ENCODE peak calls at places on chromosome 17, in six cellular contexts. T, A, R, L, B and P are unnamed samples.

GRCh38 chr17:2090804-2091534 is 36.1 kb downstream of the HIC1 start:
- DNase-seq in T (peak; percentile 65), A (peak; percentile 89), R (peak; percentile 85), L (peak; percentile 21), B (no peak), P (no peak)

GRCh38 chr17:33974276-33974675 is 280.8 kb upstream of the CCL2 start:
- DNase-seq in T (no peak), A (no peak), R (no peak), L (no peak), B (no peak), P (no peak)

GRCh38 chr17:82020874-82021727 is 1.6 kb downstream of the CENPX start:
- DNase-seq in T (peak; percentile 53), A (peak; percentile 53), R (no peak), L (peak; percentile 69), B (no peak), P (peak; percentile 58)

GRCh38 chr17:36920032-36921000 is 17.0 kb upstream of the LHX1 start:
- DNase-seq in T (no peak), A (no peak), R (no peak), L (peak; percentile 98), B (no peak), P (no peak)

GRCh38 chr17:43951750-43952149 is 2.0 kb downstream of the PYY start:
- DNase-seq in T (no peak), A (no peak), R (no peak), L (no peak), B (no peak), P (no peak)

GRCh38 chr17:74295625-74296547 is 21.9 kb downstream of the DNAI2 start:
- DNase-seq in T (no peak), A (no peak), R (no peak), L (peak; percentile 85), B (peak; percentile 1), P (no peak)

GRCh38 chr17:56902350-56902749 is 11.5 kb downstream of the TRIM25 start:
- DNase-seq in T (no peak), A (no peak), R (no peak), L (peak; percentile 66), B (no peak), P (no peak)

GRCh38 chr17:83079766-83080616 is 582 bp downstream of the METRNL start:
- DNase-seq in T (peak; percentile 37), A (no peak), R (no peak), L (no peak), B (no peak), P (no peak)

GRCh38 chr17:64180089-64180488 is 50.1 kb upstream of the ERN1 start:
- DNase-seq in T (no peak), A (no peak), R (no peak), L (no peak), B (no peak), P (no peak)

GRCh38 chr17:48261297-48261880 is 153.8 kb downstream of the SNX11 start:
- DNase-seq in T (peak; percentile 41), A (peak; percentile 92), R (no peak), L (peak; percentile 74), B (no peak), P (no peak)

GRCh38 chr17:31444026-31444425 is 52.6 kb downstream of the RAB11FIP4 start:
- DNase-seq in T (no peak), A (no peak), R (no peak), L (no peak), B (no peak), P (no peak)

GRCh38 chr17:65474658-65475057 is 86.8 kb downstream of the AXIN2 start:
- DNase-seq in T (no peak), A (no peak), R (no peak), L (no peak), B (no peak), P (no peak)

GRCh38 chr17:68296217-68297140 is 5.2 kb downstream of the ARSG start:
- DNase-seq in T (no peak), A (peak; percentile 67), R (no peak), L (no peak), B (no peak), P (no peak)

GRCh38 chr17:16818340-16818739 is 128.3 kb downstream of the CCDC144A start:
- DNase-seq in T (no peak), A (no peak), R (no peak), L (no peak), B (no peak), P (no peak)

GRCh38 chr17:82041139-82041814 is 3.8 kb upstream of the DCXR start:
- DNase-seq in T (no peak), A (no peak), R (no peak), L (no peak), B (no peak), P (no peak)

GRCh38 chr17:46818319-46818928 is at the start of gene WNT3:
- DNase-seq in T (peak; percentile 49), A (peak; percentile 93), R (no peak), L (no peak), B (peak; percentile 72), P (no peak)

GRCh38 chr17:77332981-77333685 is 192.4 kb downstream of the SEC14L1 start:
- DNase-seq in T (no peak), A (no peak), R (no peak), L (peak; percentile 38), B (no peak), P (no peak)